ENCODE peak calls at places on chromosomes 7 and 10, in five cellular contexts. I is AG04450, T is cardiac fibroblast, C is fibroblast of mammary gland, D is hepatocyte. V is an unnamed sample.

GRCh38 chr10:116593139-116593740 is 2.5 kb downstream of the PNLIPRP1 start:
- DNase-seq in I (no peak), T (no peak), C (no peak), D (no peak), V (no peak)

GRCh38 chr10:74991435-74991834 is 120.0 kb upstream of the SAMD8 start:
- DNase-seq in I (no peak), T (peak), C (no peak), D (peak), V (peak)

GRCh38 chr10:64535131-64535867 is 1014.1 kb downstream of the REEP3 start:
- DNase-seq in I (no peak), T (no peak), C (no peak), D (no peak), V (peak)

GRCh38 chr7:108486291-108486966 is 30.2 kb upstream of the NRCAM start:
- DNase-seq in I (peak), T (peak), C (peak), D (no peak), V (no peak)

GRCh38 chr10:13794982-13795381 is 208.2 kb downstream of the PRPF18 start:
- DNase-seq in I (no peak), T (no peak), C (no peak), D (no peak), V (no peak)

GRCh38 chr7:17946591-17946990 is 6.3 kb upstream of the SNX13 start:
- DNase-seq in I (no peak), T (no peak), C (no peak), D (no peak), V (no peak)

GRCh38 chr10:16995867-16996529 is 133.6 kb downstream of the CUBN start:
- DNase-seq in I (no peak), T (peak), C (peak), D (no peak), V (no peak)

GRCh38 chr7:20330797-20331230 is at the start of gene ITGB8:
- DNase-seq in I (no peak), T (no peak), C (no peak), D (no peak), V (peak)

GRCh38 chr7:33760146-33760545 is 145.2 kb upstream of the BMPER start:
- DNase-seq in I (no peak), T (no peak), C (no peak), D (no peak), V (no peak)

GRCh38 chr10:76178561-76179292 is 747.3 kb downstream of the LRMDA start:
- DNase-seq in I (no peak), T (no peak), C (no peak), D (no peak), V (no peak)

GRCh38 chr7:99837649-99838361 is 10.0 kb downstream of the CYP3A43 start:
- DNase-seq in I (no peak), T (peak), C (peak), D (peak), V (no peak)

GRCh38 chr7:30921951-30922401 is 10.3 kb downstream of the AQP1 start:
- DNase-seq in I (no peak), T (no peak), C (no peak), D (no peak), V (peak)

GRCh38 chr10:131948501-131948900 is 33.2 kb downstream of the BNIP3 start:
- DNase-seq in I (no peak), T (no peak), C (no peak), D (no peak), V (no peak)

GRCh38 chr10:29839826-29840515 is 205.2 kb upstream of the SVIL start:
- DNase-seq in I (no peak), T (no peak), C (no peak), D (peak), V (no peak)

GRCh38 chr10:67608001-67608400 is 88.0 kb downstream of the CTNNA3 start:
- DNase-seq in I (no peak), T (no peak), C (no peak), D (no peak), V (no peak)

GRCh38 chr7:149027560-149028345 is 552 bp downstream of the PDIA4 start:
- DNase-seq in I (no peak), T (peak), C (peak), D (peak), V (peak)

GRCh38 chr7:140390466-140391190 is 7.7 kb downstream of the SLC37A3 start:
- DNase-seq in I (no peak), T (peak), C (peak), D (no peak), V (no peak)

GRCh38 chr10:11448545-11449244 is 162.8 kb downstream of the USP6NL start:
- DNase-seq in I (no peak), T (no peak), C (no peak), D (no peak), V (no peak)

GRCh38 chr7:68722044-68722443 is 876.2 kb upstream of the AUTS2 start:
- DNase-seq in I (no peak), T (no peak), C (no peak), D (no peak), V (no peak)

GRCh38 chr10:52742723-52743122 is 29.9 kb downstream of the MBL2 start:
- DNase-seq in I (no peak), T (no peak), C (no peak), D (no peak), V (no peak)

GRCh38 chr7:101819913-101820522 is 2.6 kb downstream of the CUX1 start:
- DNase-seq in I (no peak), T (peak), C (no peak), D (no peak), V (no peak)

GRCh38 chr7:20858913-20859312 is 72.2 kb upstream of the SP8 start:
- DNase-seq in I (no peak), T (no peak), C (no peak), D (no peak), V (no peak)

GRCh38 chr7:30511973-30512662 is 7.5 kb upstream of the GGCT start:
- DNase-seq in I (no peak), T (no peak), C (no peak), D (no peak), V (no peak)

GRCh38 chr10:118823256-118823907 is 68.6 kb upstream of the CACUL1 start:
- DNase-seq in I (no peak), T (no peak), C (no peak), D (no peak), V (no peak)

GRCh38 chr10:58266826-58267712 is 625 bp downstream of the IPMK start:
- DNase-seq in I (no peak), T (peak), C (peak), D (peak), V (peak)

GRCh38 chr7:127751723-127752448 is 99.9 kb downstream of the SND1 start:
- DNase-seq in I (no peak), T (peak), C (peak), D (no peak), V (no peak)

GRCh38 chr7:104814126-104814525 is 199.9 kb upstream of the KMT2E start:
- DNase-seq in I (no peak), T (no peak), C (no peak), D (no peak), V (no peak)

GRCh38 chr7:99120503-99120902 is 23.4 kb downstream of the SMURF1 start:
- DNase-seq in I (no peak), T (peak), C (no peak), D (no peak), V (no peak)

GRCh38 chr7:151387161-151388006 is 22.5 kb downstream of the WDR86 start:
- DNase-seq in I (no peak), T (no peak), C (no peak), D (no peak), V (no peak)

GRCh38 chr10:17993361-17993760 is 41.6 kb downstream of the SLC39A12 start:
- DNase-seq in I (peak), T (peak), C (peak), D (no peak), V (no peak)

GRCh38 chr10:126459878-126460481 is 71.7 kb upstream of the ADAM12 start:
- DNase-seq in I (peak), T (peak), C (peak), D (peak), V (no peak)

GRCh38 chr7:1103009-1103788 is 15.3 kb downstream of the GPER1 start:
- DNase-seq in I (no peak), T (no peak), C (no peak), D (peak), V (no peak)

GRCh38 chr7:108278776-108279175 is 148.6 kb upstream of the LAMB4 start:
- DNase-seq in I (no peak), T (no peak), C (no peak), D (no peak), V (no peak)

GRCh38 chr10:69179089-69179742 is 818 bp upstream of the SUPV3L1 start:
- DNase-seq in I (no peak), T (no peak), C (peak), D (peak), V (peak)

GRCh38 chr7:1675036-1675671 is 5.1 kb downstream of the ELFN1 start:
- DNase-seq in I (no peak), T (no peak), C (no peak), D (no peak), V (peak)

GRCh38 chr7:66639773-66640172 is 11.1 kb downstream of the KCTD7 start:
- DNase-seq in I (no peak), T (no peak), C (no peak), D (no peak), V (no peak)

GRCh38 chr7:143499743-143500348 is 22.2 kb downstream of the TAS2R41 start:
- DNase-seq in I (no peak), T (no peak), C (peak), D (no peak), V (no peak)

GRCh38 chr7:92684274-92684673 is 94.1 kb upstream of the FAM133B start:
- DNase-seq in I (no peak), T (no peak), C (no peak), D (no peak), V (peak)

GRCh38 chr10:129528376-129528978 is 61.4 kb downstream of the MGMT start:
- DNase-seq in I (no peak), T (no peak), C (no peak), D (no peak), V (no peak)

GRCh38 chr7:42240416-42240815 is 3.4 kb upstream of the GLI3 start:
- DNase-seq in I (no peak), T (no peak), C (peak), D (no peak), V (no peak)

GRCh38 chr7:42236266-42237161 is 495 bp downstream of the GLI3 start:
- DNase-seq in I (no peak), T (peak), C (peak), D (peak), V (peak)

GRCh38 chr7:42237891-42238531 is 1.0 kb upstream of the GLI3 start:
- DNase-seq in I (no peak), T (peak), C (peak), D (peak), V (peak)

GRCh38 chr7:42237162-42237821 is at the start of gene GLI3:
- DNase-seq in I (peak), T (peak), C (peak), D (peak), V (peak)

GRCh38 chr7:42238709-42239395 is 1.8 kb upstream of the GLI3 start:
- DNase-seq in I (peak), T (peak), C (peak), D (peak), V (peak)
- H3K4me3 ChIP-seq in I (no peak), T (no peak), C (no peak), D (no peak), V (peak)

DNA sequence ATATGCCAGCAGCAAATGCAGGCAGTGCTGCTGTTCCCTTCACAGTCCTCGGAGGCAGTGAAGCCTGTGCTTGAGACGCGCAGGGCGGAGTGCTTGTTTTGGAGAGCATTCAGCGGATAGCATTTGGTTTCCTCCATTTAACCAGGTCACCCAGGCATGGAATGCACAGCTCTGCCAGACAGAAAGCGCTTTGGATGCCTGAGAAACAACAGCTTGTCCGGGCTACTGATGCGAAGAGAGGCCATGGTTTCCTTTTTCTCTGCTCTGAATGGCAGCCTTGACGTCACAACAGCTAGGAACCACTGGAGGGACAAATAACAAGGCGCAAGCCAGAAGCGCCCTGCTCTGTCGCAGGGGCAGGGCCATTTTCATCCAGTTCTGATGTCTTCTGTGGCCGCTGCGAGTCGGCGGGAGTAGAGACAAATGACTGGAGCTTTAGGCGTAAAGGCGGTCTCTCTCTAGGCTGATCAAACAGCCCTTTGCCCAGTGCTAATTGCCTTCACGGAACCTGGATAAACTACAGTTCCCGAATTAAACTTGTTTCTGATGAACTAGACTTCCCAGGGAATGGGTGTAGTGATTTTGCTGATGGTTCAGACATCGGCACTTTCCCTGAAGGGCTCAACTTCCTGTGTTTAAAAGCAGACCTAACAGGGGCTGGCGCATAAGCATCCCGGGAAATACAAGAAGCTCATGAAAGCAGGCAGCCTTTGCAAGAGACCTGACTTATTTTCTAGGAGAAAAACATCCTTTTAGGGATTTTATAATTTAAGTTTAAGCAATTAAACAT is 187.6 kb upstream of the KLF14 start:
- DNase-seq in I (peak), T (peak), C (peak), D (no peak), V (no peak)
- H3K4me3 ChIP-seq in I (peak), T (peak), C (no peak), D (no peak), V (no peak)

DNA sequence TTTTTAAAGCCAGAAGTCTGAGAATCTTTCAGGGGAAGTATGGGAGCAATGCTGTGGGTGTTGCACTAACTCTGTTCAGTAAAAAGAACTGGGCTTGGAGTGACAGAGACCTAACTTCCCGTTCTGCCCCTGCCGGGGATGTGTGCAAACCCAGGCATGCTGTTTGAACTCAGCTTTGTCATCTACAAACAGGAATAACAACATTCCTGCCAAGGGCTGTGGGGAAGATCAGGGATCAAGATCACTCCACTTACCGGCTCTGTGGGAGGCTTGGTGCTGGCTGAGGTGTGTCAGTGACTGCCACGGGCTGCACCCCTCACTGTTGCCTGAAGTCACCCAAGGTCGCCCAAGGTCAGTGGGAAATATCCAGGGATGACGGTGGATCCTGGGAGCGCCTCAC is 23.1 kb upstream of the DRGX start:
- DNase-seq in I (no peak), T (no peak), C (no peak), D (peak), V (peak)
- H3K4me3 ChIP-seq in I (no peak), T (no peak), C (no peak), D (no peak), V (no peak)

DNA sequence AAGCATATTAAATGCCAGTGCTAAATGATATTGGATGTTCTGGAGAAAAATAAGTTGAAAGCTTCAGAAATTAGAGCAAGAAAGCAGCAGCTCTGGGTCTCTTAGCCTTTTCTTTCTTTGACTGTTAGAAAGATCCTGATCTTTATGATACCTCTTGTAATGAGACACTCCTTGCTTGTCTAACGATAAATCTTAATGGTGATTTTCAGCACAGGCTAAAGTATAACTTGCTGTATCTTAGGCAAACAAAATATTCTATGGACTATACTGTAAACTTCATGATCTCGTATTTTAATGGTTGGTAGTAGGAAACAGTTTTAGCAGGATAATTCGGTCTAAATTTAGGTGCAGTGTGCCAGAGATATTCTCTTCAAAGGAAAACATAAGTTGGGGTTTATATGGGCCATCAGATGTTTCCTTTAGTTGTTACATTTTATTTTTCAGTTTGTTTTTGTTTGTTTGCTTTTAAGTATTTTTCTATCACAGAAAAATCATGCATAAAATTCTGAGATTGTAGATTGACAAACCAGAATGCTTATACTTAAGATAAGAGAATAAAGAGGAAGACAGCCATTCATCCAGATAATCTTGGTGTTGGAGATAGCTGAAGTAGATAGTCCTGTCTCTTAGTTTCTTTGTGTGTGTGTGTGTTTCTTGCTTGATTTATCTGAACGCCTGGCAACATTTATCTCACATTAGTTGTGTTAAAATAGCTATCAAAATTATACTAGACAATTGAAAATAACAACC is 4.7 kb downstream of the CASD1 start:
- DNase-seq in I (no peak), T (no peak), C (no peak), D (no peak), V (no peak)
- H3K4me3 ChIP-seq in I (no peak), T (no peak), C (no peak), D (no peak), V (no peak)

GRCh38 chr7:2815523-2816240 is 28.4 kb downstream of the GNA12 start:
- DNase-seq in I (no peak), T (no peak), C (no peak), D (no peak), V (no peak)

GRCh38 chr7:2814682-2815522 is 29.2 kb downstream of the GNA12 start:
- DNase-seq in I (no peak), T (no peak), C (peak), D (peak), V (peak)

GRCh38 chr7:2813350-2814185 is 30.5 kb downstream of the GNA12 start:
- DNase-seq in I (no peak), T (no peak), C (no peak), D (no peak), V (no peak)

GRCh38 chr7:2812831-2813230 is 31.3 kb downstream of the GNA12 start:
- DNase-seq in I (no peak), T (peak), C (peak), D (no peak), V (no peak)

GRCh38 chr7:2814186-2814530 is 29.9 kb downstream of the GNA12 start:
- DNase-seq in I (no peak), T (peak), C (peak), D (no peak), V (no peak)
- H3K4me3 ChIP-seq in I (no peak), T (peak), C (no peak), D (no peak), V (no peak)

GRCh38 chr10:79403441-79404230 is 41.8 kb downstream of the ZCCHC24 start:
- DNase-seq in I (no peak), T (no peak), C (no peak), D (no peak), V (peak)
- H3K4me3 ChIP-seq in I (no peak), T (no peak), C (no peak), D (no peak), V (no peak)

GRCh38 chr7:54985405-54986360 is 33.1 kb upstream of the EGFR start:
- DNase-seq in I (peak), T (peak), C (peak), D (peak), V (no peak)
- H3K4me3 ChIP-seq in I (no peak), T (no peak), C (no peak), D (no peak), V (no peak)

DNA sequence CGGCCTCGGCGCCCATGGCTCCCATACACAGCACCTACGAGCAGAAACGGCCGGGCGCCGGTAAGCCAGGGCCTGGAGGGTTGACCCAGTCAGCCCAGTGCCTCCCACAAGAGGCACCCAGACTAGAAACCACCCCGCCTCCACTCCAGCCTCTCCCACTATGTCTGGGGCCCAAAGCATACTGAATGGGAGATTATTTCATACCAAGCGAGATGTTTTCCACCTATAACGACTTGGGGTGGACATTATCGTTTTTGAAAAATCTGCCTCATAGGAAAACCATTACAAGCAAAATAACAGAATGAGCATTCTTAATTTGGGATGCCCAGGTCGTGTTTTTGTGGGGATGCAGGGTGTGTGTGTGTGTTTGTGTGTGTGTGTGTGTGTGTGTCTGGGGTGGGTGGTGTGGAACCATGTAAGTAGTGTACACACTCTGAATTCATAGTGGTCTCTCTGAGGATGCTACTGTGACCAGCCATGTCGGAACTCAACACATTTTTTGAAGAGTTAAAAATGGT is 1.6 kb downstream of the HOXA6 start:
- DNase-seq in I (no peak), T (no peak), C (no peak), D (no peak), V (peak)
- H3K4me3 ChIP-seq in I (peak), T (no peak), C (no peak), D (no peak), V (no peak)

V was measured in H7.